ENCODE peak calls at places on chromosomes 6 and 20, in seven cellular contexts. One of them, this sample, is unnamed.

GRCh38 chr6:144911322-144911721 is 626.2 kb downstream of the UTRN start:
- DNase-seq in NCI-H774: no peak
- DNase-seq in foreskin melanocyte: no peak
- DNase-seq in stimulated activated CD8-positive, alpha-beta memory T cell treated with anti-CD3 and anti-CD28 coated beads, Interleukin-15, amount 100 ng/mL, for 24 hours: no peak
- DNase-seq in posterior cingulate gyrus: no peak
- DNase-seq in kidney epithelial cell: no peak
- DNase-seq in substantia nigra: no peak
- DNase-seq in this sample: no peak

GRCh38 chr6:23081701-23082100 is 512.3 kb downstream of the HDGFL1 start:
- DNase-seq in substantia nigra: no peak
- DNase-seq in stimulated activated CD8-positive, alpha-beta memory T cell treated with anti-CD3 and anti-CD28 coated beads, Interleukin-15, amount 100 ng/mL, for 24 hours: no peak
- DNase-seq in kidney epithelial cell: no peak
- DNase-seq in foreskin melanocyte: peak; percentile 10
- DNase-seq in posterior cingulate gyrus: no peak
- DNase-seq in NCI-H774: no peak
- DNase-seq in this sample: no peak

GRCh38 chr6:16212276-16212675 is 26.1 kb upstream of the GMPR start:
- DNase-seq in stimulated activated CD8-positive, alpha-beta memory T cell treated with anti-CD3 and anti-CD28 coated beads, Interleukin-15, amount 100 ng/mL, for 24 hours: no peak
- DNase-seq in posterior cingulate gyrus: no peak
- DNase-seq in NCI-H774: no peak
- DNase-seq in substantia nigra: no peak
- DNase-seq in foreskin melanocyte: no peak
- DNase-seq in kidney epithelial cell: no peak
- DNase-seq in this sample: no peak

GRCh38 chr6:108731229-108731565 is 117.0 kb upstream of the ARMC2 start:
- DNase-seq in posterior cingulate gyrus: no peak
- DNase-seq in NCI-H774: no peak
- DNase-seq in stimulated activated CD8-positive, alpha-beta memory T cell treated with anti-CD3 and anti-CD28 coated beads, Interleukin-15, amount 100 ng/mL, for 24 hours: no peak
- DNase-seq in foreskin melanocyte: no peak
- DNase-seq in substantia nigra: no peak
- DNase-seq in kidney epithelial cell: no peak
- DNase-seq in this sample: no peak

GRCh38 chr6:119541132-119541905 is 191.8 kb upstream of the MAN1A1 start:
- DNase-seq in NCI-H774: no peak
- DNase-seq in kidney epithelial cell: peak; percentile 71
- DNase-seq in foreskin melanocyte: no peak
- DNase-seq in substantia nigra: no peak
- DNase-seq in posterior cingulate gyrus: no peak
- DNase-seq in stimulated activated CD8-positive, alpha-beta memory T cell treated with anti-CD3 and anti-CD28 coated beads, Interleukin-15, amount 100 ng/mL, for 24 hours: no peak
- DNase-seq in this sample: peak; percentile 82

GRCh38 chr6:136921521-136921935 is 573 bp upstream of the SLC35D3 start:
- DNase-seq in substantia nigra: no peak
- DNase-seq in kidney epithelial cell: no peak
- DNase-seq in NCI-H774: peak; percentile 46
- DNase-seq in posterior cingulate gyrus: no peak
- DNase-seq in foreskin melanocyte: no peak
- DNase-seq in stimulated activated CD8-positive, alpha-beta memory T cell treated with anti-CD3 and anti-CD28 coated beads, Interleukin-15, amount 100 ng/mL, for 24 hours: no peak
- DNase-seq in this sample: no peak

GRCh38 chr6:108452725-108453195 is 108.0 kb upstream of the FOXO3 start:
- DNase-seq in NCI-H774: no peak
- DNase-seq in substantia nigra: no peak
- DNase-seq in foreskin melanocyte: no peak
- DNase-seq in stimulated activated CD8-positive, alpha-beta memory T cell treated with anti-CD3 and anti-CD28 coated beads, Interleukin-15, amount 100 ng/mL, for 24 hours: no peak
- DNase-seq in posterior cingulate gyrus: no peak
- DNase-seq in kidney epithelial cell: no peak
- DNase-seq in this sample: no peak

GRCh38 chr20:14360386-14360785 is 23.0 kb upstream of the FLRT3 start:
- DNase-seq in stimulated activated CD8-positive, alpha-beta memory T cell treated with anti-CD3 and anti-CD28 coated beads, Interleukin-15, amount 100 ng/mL, for 24 hours: no peak
- DNase-seq in posterior cingulate gyrus: no peak
- DNase-seq in foreskin melanocyte: no peak
- DNase-seq in substantia nigra: no peak
- DNase-seq in kidney epithelial cell: no peak
- DNase-seq in NCI-H774: no peak
- DNase-seq in this sample: no peak

GRCh38 chr20:58432190-58432954 is 43.3 kb downstream of the VAPB start:
- DNase-seq in foreskin melanocyte: no peak
- DNase-seq in NCI-H774: no peak
- DNase-seq in substantia nigra: no peak
- DNase-seq in posterior cingulate gyrus: no peak
- DNase-seq in stimulated activated CD8-positive, alpha-beta memory T cell treated with anti-CD3 and anti-CD28 coated beads, Interleukin-15, amount 100 ng/mL, for 24 hours: no peak
- DNase-seq in kidney epithelial cell: no peak
- DNase-seq in this sample: no peak

GRCh38 chr20:1809121-1809520 is 86.1 kb upstream of the SIRPA start:
- DNase-seq in substantia nigra: no peak
- DNase-seq in NCI-H774: no peak
- DNase-seq in stimulated activated CD8-positive, alpha-beta memory T cell treated with anti-CD3 and anti-CD28 coated beads, Interleukin-15, amount 100 ng/mL, for 24 hours: no peak
- DNase-seq in foreskin melanocyte: no peak
- DNase-seq in kidney epithelial cell: peak; percentile 89
- DNase-seq in posterior cingulate gyrus: no peak
- DNase-seq in this sample: peak; percentile 90

GRCh38 chr20:1803216-1804128 is 91.7 kb upstream of the SIRPA start:
- DNase-seq in NCI-H774: no peak
- DNase-seq in posterior cingulate gyrus: peak; percentile 60
- DNase-seq in kidney epithelial cell: no peak
- DNase-seq in stimulated activated CD8-positive, alpha-beta memory T cell treated with anti-CD3 and anti-CD28 coated beads, Interleukin-15, amount 100 ng/mL, for 24 hours: no peak
- DNase-seq in substantia nigra: no peak
- DNase-seq in foreskin melanocyte: no peak
- DNase-seq in this sample: no peak

GRCh38 chr20:18739785-18740184 is 73.8 kb upstream of the SCP2D1 start:
- DNase-seq in NCI-H774: no peak
- DNase-seq in substantia nigra: no peak
- DNase-seq in foreskin melanocyte: no peak
- DNase-seq in posterior cingulate gyrus: no peak
- DNase-seq in kidney epithelial cell: peak; percentile 2
- DNase-seq in stimulated activated CD8-positive, alpha-beta memory T cell treated with anti-CD3 and anti-CD28 coated beads, Interleukin-15, amount 100 ng/mL, for 24 hours: no peak
- DNase-seq in this sample: no peak

GRCh38 chr20:39328347-39328746 is 366.2 kb downstream of the DHX35 start:
- DNase-seq in posterior cingulate gyrus: no peak
- DNase-seq in foreskin melanocyte: no peak
- DNase-seq in stimulated activated CD8-positive, alpha-beta memory T cell treated with anti-CD3 and anti-CD28 coated beads, Interleukin-15, amount 100 ng/mL, for 24 hours: no peak
- DNase-seq in NCI-H774: no peak
- DNase-seq in substantia nigra: no peak
- DNase-seq in kidney epithelial cell: no peak
- DNase-seq in this sample: no peak

GRCh38 chr20:1185781-1186334 is 1.1 kb upstream of the TMEM74B start:
- DNase-seq in substantia nigra: no peak
- DNase-seq in foreskin melanocyte: no peak
- DNase-seq in NCI-H774: peak; percentile 26
- DNase-seq in stimulated activated CD8-positive, alpha-beta memory T cell treated with anti-CD3 and anti-CD28 coated beads, Interleukin-15, amount 100 ng/mL, for 24 hours: peak; percentile 6
- DNase-seq in kidney epithelial cell: no peak
- DNase-seq in posterior cingulate gyrus: no peak
- DNase-seq in this sample: no peak

GRCh38 chr6:114344216-114344970 is 1.6 kb upstream of the HS3ST5 start:
- DNase-seq in kidney epithelial cell: no peak
- DNase-seq in substantia nigra: no peak
- DNase-seq in NCI-H774: no peak
- DNase-seq in stimulated activated CD8-positive, alpha-beta memory T cell treated with anti-CD3 and anti-CD28 coated beads, Interleukin-15, amount 100 ng/mL, for 24 hours: no peak
- DNase-seq in posterior cingulate gyrus: no peak
- DNase-seq in foreskin melanocyte: no peak
- DNase-seq in this sample: no peak

GRCh38 chr20:50615407-50615806 is 75.9 kb downstream of the RIPOR3 start:
- DNase-seq in NCI-H774: no peak
- DNase-seq in substantia nigra: no peak
- DNase-seq in foreskin melanocyte: no peak
- DNase-seq in kidney epithelial cell: no peak
- DNase-seq in posterior cingulate gyrus: no peak
- DNase-seq in stimulated activated CD8-positive, alpha-beta memory T cell treated with anti-CD3 and anti-CD28 coated beads, Interleukin-15, amount 100 ng/mL, for 24 hours: no peak
- DNase-seq in this sample: no peak

GRCh38 chr20:60820918-60821317 is 431.1 kb upstream of the CDH4 start:
- DNase-seq in foreskin melanocyte: no peak
- DNase-seq in substantia nigra: no peak
- DNase-seq in kidney epithelial cell: no peak
- DNase-seq in posterior cingulate gyrus: no peak
- DNase-seq in NCI-H774: no peak
- DNase-seq in stimulated activated CD8-positive, alpha-beta memory T cell treated with anti-CD3 and anti-CD28 coated beads, Interleukin-15, amount 100 ng/mL, for 24 hours: no peak
- DNase-seq in this sample: no peak

GRCh38 chr20:54221383-54221782 is 13.5 kb downstream of the PFDN4 start:
- DNase-seq in kidney epithelial cell: no peak
- DNase-seq in posterior cingulate gyrus: no peak
- DNase-seq in stimulated activated CD8-positive, alpha-beta memory T cell treated with anti-CD3 and anti-CD28 coated beads, Interleukin-15, amount 100 ng/mL, for 24 hours: no peak
- DNase-seq in NCI-H774: no peak
- DNase-seq in foreskin melanocyte: no peak
- DNase-seq in substantia nigra: no peak
- DNase-seq in this sample: no peak

GRCh38 chr6:53313784-53314382 is 34.9 kb downstream of the ELOVL5 start:
- DNase-seq in NCI-H774: no peak
- DNase-seq in substantia nigra: no peak
- DNase-seq in stimulated activated CD8-positive, alpha-beta memory T cell treated with anti-CD3 and anti-CD28 coated beads, Interleukin-15, amount 100 ng/mL, for 24 hours: no peak
- DNase-seq in foreskin melanocyte: no peak
- DNase-seq in posterior cingulate gyrus: no peak
- DNase-seq in kidney epithelial cell: no peak
- DNase-seq in this sample: no peak

GRCh38 chr6:81834141-81834621 is 81.7 kb upstream of the TENT5A start:
- DNase-seq in kidney epithelial cell: peak; percentile 9
- DNase-seq in NCI-H774: no peak
- DNase-seq in foreskin melanocyte: peak; percentile 58
- DNase-seq in substantia nigra: no peak
- DNase-seq in stimulated activated CD8-positive, alpha-beta memory T cell treated with anti-CD3 and anti-CD28 coated beads, Interleukin-15, amount 100 ng/mL, for 24 hours: no peak
- DNase-seq in posterior cingulate gyrus: no peak
- DNase-seq in this sample: no peak

This sample was measured in keratinocyte.